ENCODE peak calls at places on chromosomes 4 and X, in six cellular contexts. F is K562, U is GM12878, W is HepG2, I is A549, V is endothelial cell of umbilical vein. C is an unnamed sample.

GRCh38 chr4:147407261-147408045 is 73.4 kb upstream of the EDNRA start:
- DNase-seq in F (peak), U (no peak), W (no peak), I (peak), V (no peak), C (peak)

GRCh38 chr4:99180367-99181169 is 36.5 kb upstream of the ADH4 start:
- DNase-seq in F (no peak), U (no peak), W (no peak), I (no peak), V (no peak), C (no peak)

GRCh38 chr4:182574706-182575105 is 331.5 kb downstream of the TENM3 start:
- DNase-seq in F (no peak), U (no peak), W (no peak), I (no peak), V (no peak), C (no peak)

GRCh38 chr4:38161208-38162113 is 201.3 kb downstream of the PTTG2 start:
- DNase-seq in F (no peak), U (no peak), W (no peak), I (no peak), V (peak), C (no peak)

GRCh38 chr4:133152330-133152791 is 3.3 kb downstream of the PCDH10 start:
- DNase-seq in F (no peak), U (no peak), W (no peak), I (no peak), V (no peak), C (no peak)

GRCh38 chrX:49910344-49910743 is 12.1 kb upstream of the CLCN5 start:
- DNase-seq in F (no peak), U (no peak), W (no peak), I (no peak), V (no peak), C (no peak)

GRCh38 chrX:129771266-129771995 is 8.3 kb upstream of the SASH3 start:
- DNase-seq in F (no peak), U (no peak), W (no peak), I (no peak), V (no peak), C (no peak)

GRCh38 chr4:23022032-23022431 is 329.3 kb downstream of the GBA3 start:
- DNase-seq in F (no peak), U (no peak), W (no peak), I (peak), V (no peak), C (no peak)

GRCh38 chrX:129653985-129654651 is 638 bp downstream of the APLN start:
- DNase-seq in F (no peak), U (no peak), W (no peak), I (peak), V (no peak), C (peak)

GRCh38 chrX:6053126-6053625 is 175.5 kb downstream of the NLGN4X start:
- DNase-seq in F (no peak), U (no peak), W (no peak), I (no peak), V (no peak), C (no peak)

GRCh38 chr4:147782087-147782781 is 50.3 kb downstream of the ARHGAP10 start:
- DNase-seq in F (no peak), U (no peak), W (no peak), I (no peak), V (peak), C (no peak)

GRCh38 chr4:45293335-45293734 is 567.0 kb upstream of the GNPDA2 start:
- DNase-seq in F (no peak), U (no peak), W (no peak), I (no peak), V (no peak), C (no peak)

GRCh38 chrX:10198254-10198653 is 41.5 kb downstream of the CLCN4 start:
- DNase-seq in F (no peak), U (no peak), W (no peak), I (no peak), V (no peak), C (no peak)

GRCh38 chr4:7546809-7547367 is 112.2 kb upstream of the PSAPL1 start:
- DNase-seq in F (no peak), U (no peak), W (no peak), I (no peak), V (no peak), C (no peak)

GRCh38 chr4:7546152-7546808 is 111.5 kb upstream of the PSAPL1 start:
- DNase-seq in F (no peak), U (no peak), W (no peak), I (no peak), V (no peak), C (no peak)

GRCh38 chr4:7542781-7543180 is 108.1 kb upstream of the PSAPL1 start:
- DNase-seq in F (no peak), U (no peak), W (no peak), I (no peak), V (no peak), C (no peak)

GRCh38 chr4:7549866-7550265 is 115.1 kb upstream of the PSAPL1 start:
- DNase-seq in F (no peak), U (no peak), W (no peak), I (no peak), V (no peak), C (no peak)

GRCh38 chr4:7547368-7548040 is 112.8 kb upstream of the PSAPL1 start:
- DNase-seq in F (no peak), U (no peak), W (no peak), I (no peak), V (no peak), C (no peak)
- TF ChIP-seq MAX in F (no peak), U (no peak), W (no peak), I (no peak), V (no peak), C (no peak)

DNA sequence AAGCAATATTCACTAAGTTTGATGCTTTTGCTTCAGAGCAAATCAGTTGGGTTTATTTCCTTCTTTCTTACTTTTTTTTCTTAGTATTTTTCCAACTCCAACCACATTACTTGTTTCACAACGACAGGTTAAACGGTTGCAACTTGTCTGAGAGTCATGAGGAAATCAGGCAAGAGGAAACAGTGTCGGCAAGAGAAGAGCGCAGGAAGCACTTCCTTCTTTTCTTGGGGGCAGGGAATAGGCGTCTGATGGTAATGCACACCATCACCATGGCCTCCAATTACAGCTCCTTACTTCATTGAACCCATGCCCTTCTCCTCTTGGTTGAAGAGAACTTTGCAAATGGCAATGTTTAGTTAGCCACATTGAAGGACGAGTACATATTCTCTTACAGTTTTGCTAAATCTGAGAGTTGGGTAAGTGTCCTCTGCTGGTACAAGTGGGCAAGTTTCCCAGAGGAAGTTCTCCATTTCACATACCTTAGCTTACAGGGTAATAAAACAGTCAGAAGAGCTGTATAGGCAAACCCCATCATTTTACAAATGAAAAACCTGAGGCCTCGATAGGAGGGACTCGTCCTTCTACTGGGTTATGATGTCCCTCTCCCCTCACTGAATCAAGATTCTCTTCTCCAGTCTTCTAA is 8.3 kb upstream of the CXCL8 start:
- DNase-seq in F (no peak), U (no peak), W (no peak), I (no peak), V (no peak), C (peak)
- TF ChIP-seq MYC in F (no peak), U (no peak), W (no peak), I (no peak), V (no peak), C (no peak)

GRCh38 chr4:115850799-115851509 is 737.5 kb upstream of the NDST4 start:
- DNase-seq in F (no peak), U (peak), W (no peak), I (no peak), V (no peak), C (no peak)

GRCh38 chr4:115851918-115852766 is 738.7 kb upstream of the NDST4 start:
- DNase-seq in F (peak), U (peak), W (peak), I (peak), V (no peak), C (peak)

DNA sequence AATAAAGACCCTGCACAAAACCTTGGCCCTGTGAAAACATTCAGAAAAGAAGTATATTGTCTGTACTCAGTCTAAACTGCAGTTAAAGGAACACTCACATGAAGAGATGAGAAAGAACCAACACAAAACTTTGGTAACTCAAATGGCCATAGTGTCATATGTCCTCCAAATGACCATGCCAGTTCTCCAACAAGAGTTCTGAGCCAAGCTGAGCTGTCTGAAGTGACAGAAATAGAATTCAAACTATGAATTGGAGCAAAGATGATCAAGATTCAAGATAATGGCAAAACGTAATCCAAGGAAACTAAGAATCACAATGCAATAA is 739.3 kb upstream of the NDST4 start:
- DNase-seq in F (no peak), U (no peak), W (no peak), I (no peak), V (no peak), C (no peak)
- TF ChIP-seq CTCF in F (no peak), U (no peak), W (no peak), I (no peak), V (no peak), C (no peak)

GRCh38 chr4:85128246-85129204 is 162.0 kb upstream of the WDFY3 start:
- DNase-seq in F (no peak), U (no peak), W (no peak), I (no peak), V (no peak), C (no peak)

GRCh38 chr4:85132117-85132516 is 165.6 kb upstream of the WDFY3 start:
- DNase-seq in F (no peak), U (no peak), W (no peak), I (no peak), V (no peak), C (no peak)

GRCh38 chr4:85126991-85127591 is 160.6 kb upstream of the WDFY3 start:
- DNase-seq in F (no peak), U (no peak), W (no peak), I (no peak), V (no peak), C (no peak)

GRCh38 chr4:85125688-85126087 is 159.2 kb upstream of the WDFY3 start:
- DNase-seq in F (no peak), U (no peak), W (no peak), I (no peak), V (no peak), C (no peak)

GRCh38 chr4:85127653-85128052 is 161.2 kb upstream of the WDFY3 start:
- DNase-seq in F (peak), U (no peak), W (peak), I (peak), V (peak), C (peak)
- TF ChIP-seq MAX in F (no peak), U (no peak), W (peak), I (peak), V (peak), C (peak)

GRCh38 chr4:109993116-109993515 is 80.4 kb downstream of the EGF start:
- DNase-seq in F (no peak), U (no peak), W (no peak), I (no peak), V (no peak), C (no peak)

GRCh38 chr4:109998867-109999303 is 86.2 kb downstream of the EGF start:
- DNase-seq in F (peak), U (peak), W (peak), I (peak), V (peak), C (peak)

GRCh38 chr4:109996531-109996930 is 83.8 kb downstream of the EGF start:
- DNase-seq in F (no peak), U (no peak), W (no peak), I (no peak), V (no peak), C (no peak)

GRCh38 chr4:109990307-109991257 is 77.9 kb downstream of the EGF start:
- DNase-seq in F (no peak), U (peak), W (no peak), I (no peak), V (no peak), C (peak)

DNA sequence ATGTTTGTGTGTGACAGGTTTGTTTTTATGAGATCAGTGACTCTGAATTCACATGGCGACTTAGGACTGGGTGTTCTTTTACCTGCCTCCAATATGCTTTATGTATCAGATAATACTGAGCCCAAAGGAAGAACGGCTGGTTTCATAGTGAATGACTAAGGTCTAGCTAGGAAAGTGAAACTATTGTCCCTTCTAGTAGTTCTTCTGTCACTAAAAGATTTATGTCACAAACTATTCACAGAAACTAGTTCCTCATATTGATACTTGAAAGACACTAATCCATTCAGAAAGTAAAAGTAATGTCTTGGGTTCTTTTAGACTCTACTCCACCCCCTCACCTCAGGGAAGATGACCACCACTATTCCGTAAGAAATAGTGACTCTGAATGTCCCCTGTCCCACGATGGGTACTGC is 81.7 kb downstream of the EGF start:
- DNase-seq in F (no peak), U (peak), W (no peak), I (no peak), V (no peak), C (no peak)
- TF ChIP-seq MYC in F (no peak), U (no peak), W (no peak), I (no peak), V (no peak), C (no peak)

GRCh38 chr4:41887821-41888699 is 47.2 kb upstream of the TMEM33 start:
- DNase-seq in F (peak), U (no peak), W (peak), I (peak), V (peak), C (peak)
- TF ChIP-seq CTCF in F (peak), U (peak), W (peak), I (peak), V (peak), C (peak)

GRCh38 chr4:168796362-168797106 is 213.5 kb downstream of the CBR4 start:
- DNase-seq in F (no peak), U (no peak), W (peak), I (peak), V (peak), C (no peak)
- TF ChIP-seq MAX in F (no peak), U (no peak), W (no peak), I (peak), V (no peak), C (no peak)

GRCh38 chrX:138710311-138710791 is 1.2 kb downstream of the FGF13 start:
- DNase-seq in F (no peak), U (no peak), W (no peak), I (peak), V (no peak), C (no peak)
- TF ChIP-seq MYC in F (no peak), U (no peak), W (no peak), I (no peak), V (no peak), C (no peak)

DNA sequence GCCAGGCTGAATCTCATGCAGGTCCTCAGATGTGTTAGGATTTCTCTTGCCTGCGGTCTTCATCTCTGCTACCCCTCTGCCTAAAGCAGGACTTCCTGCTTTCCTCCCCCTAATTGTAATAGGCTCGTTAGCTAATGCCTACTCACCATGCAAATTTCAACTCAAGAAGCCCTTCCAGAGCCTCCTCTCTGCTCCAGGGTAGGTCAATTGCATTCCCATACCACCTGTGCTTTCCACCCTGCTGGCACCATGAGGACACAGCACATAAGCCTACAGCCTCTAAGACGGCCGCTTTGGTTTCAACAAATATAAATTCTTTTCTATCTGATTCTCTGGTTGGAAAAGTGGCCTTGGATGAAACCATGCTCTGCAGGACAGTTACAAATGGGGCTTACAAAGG is 93.9 kb downstream of the QDPR start:
- DNase-seq in F (no peak), U (no peak), W (no peak), I (no peak), V (no peak), C (no peak)
- TF ChIP-seq CTCF in F (no peak), U (no peak), W (no peak), I (no peak), V (no peak), C (no peak)

C was measured in NB4.